ENCODE peak calls at places on chromosomes 5 and 9, in eight cellular contexts. R, N, A, I, Q, U, K and W are unnamed samples.
A peak's percentile ranks its signal among the peaks of the same experiment; 100 is the strongest.

GRCh38 chr5:103866169-103866568 is 303.6 kb upstream of the NUDT12 start:
- DNase-seq in R (no peak), N (no peak), A (peak; percentile 40), I (no peak), Q (no peak), U (peak; percentile 50), K (no peak), W (no peak)

GRCh38 chr9:14096182-14096922 is 217.6 kb downstream of the NFIB start:
- DNase-seq in R (peak; percentile 90), N (no peak), A (peak; percentile 68), I (no peak), Q (peak; percentile 89), U (no peak), K (no peak), W (no peak)

GRCh38 chr5:55597014-55597981 is 62.5 kb upstream of the PLPP1 start:
- DNase-seq in R (peak; percentile 36), N (peak; percentile 86), A (peak; percentile 78), I (no peak), Q (peak; percentile 77), U (peak; percentile 61), K (peak; percentile 34), W (no peak)

GRCh38 chr5:150577378-150577777 is 63.1 kb upstream of the SYNPO start:
- DNase-seq in R (no peak), N (no peak), A (no peak), I (peak; percentile 37), Q (no peak), U (no peak), K (peak; percentile 13), W (no peak)

GRCh38 chr5:161600156-161600555 is 53.6 kb upstream of the GABRB2 start:
- DNase-seq in R (no peak), N (no peak), A (no peak), I (no peak), Q (no peak), U (no peak), K (no peak), W (no peak)

GRCh38 chr5:137206030-137206715 is 293.0 kb downstream of the SPOCK1 start:
- DNase-seq in R (no peak), N (no peak), A (no peak), I (no peak), Q (peak; percentile 13), U (no peak), K (no peak), W (peak; percentile 39)

GRCh38 chr5:42840279-42840678 is 28.6 kb upstream of the SELENOP start:
- DNase-seq in R (peak; percentile 59), N (peak; percentile 72), A (peak; percentile 99), I (peak; percentile 72), Q (peak; percentile 93), U (no peak), K (peak; percentile 79), W (peak; percentile 76)

GRCh38 chr9:69168709-69169217 is 5.3 kb upstream of the TJP2 start:
- DNase-seq in R (no peak), N (no peak), A (peak; percentile 86), I (no peak), Q (peak; percentile 81), U (peak; percentile 82), K (no peak), W (no peak)

GRCh38 chr5:15440434-15440833 is 59.5 kb upstream of the FBXL7 start:
- DNase-seq in R (no peak), N (no peak), A (no peak), I (no peak), Q (peak; percentile 36), U (no peak), K (no peak), W (no peak)

GRCh38 chr9:121279841-121280388 is 12.0 kb downstream of the GSN start:
- DNase-seq in R (no peak), N (no peak), A (no peak), I (no peak), Q (no peak), U (no peak), K (no peak), W (no peak)

GRCh38 chr5:92519717-92520632 is 1061.0 kb downstream of the NR2F1-AS1 start:
- DNase-seq in R (no peak), N (peak; percentile 21), A (peak; percentile 40), I (no peak), Q (peak; percentile 21), U (peak; percentile 23), K (no peak), W (no peak)

GRCh38 chr9:133113928-133114351 is 7.1 kb downstream of the RALGDS start:
- DNase-seq in R (no peak), N (no peak), A (no peak), I (no peak), Q (no peak), U (no peak), K (peak; percentile 49), W (no peak)

GRCh38 chr9:37761511-37761910 is 7.9 kb downstream of the TRMT10B start:
- DNase-seq in R (peak; percentile 72), N (peak; percentile 62), A (peak; percentile 19), I (no peak), Q (peak; percentile 60), U (no peak), K (no peak), W (peak; percentile 39)

GRCh38 chr5:39178171-39178570 is 41.2 kb downstream of the FYB1 start:
- DNase-seq in R (peak; percentile 33), N (peak; percentile 35), A (peak; percentile 6), I (no peak), Q (peak; percentile 34), U (peak; percentile 79), K (no peak), W (peak; percentile 98)

GRCh38 chr5:94613583-94613982 is 4.8 kb downstream of the KIAA0825 start:
- DNase-seq in R (peak; percentile 21), N (no peak), A (peak; percentile 31), I (no peak), Q (peak; percentile 30), U (peak; percentile 16), K (no peak), W (no peak)

GRCh38 chr5:165187815-165188214 is 1682.4 kb downstream of the MAT2B start:
- DNase-seq in R (no peak), N (no peak), A (no peak), I (no peak), Q (no peak), U (no peak), K (no peak), W (no peak)

GRCh38 chr5:122392844-122393243 is 80.8 kb downstream of the SNCAIP start:
- DNase-seq in R (no peak), N (peak; percentile 32), A (peak; percentile 95), I (no peak), Q (peak; percentile 58), U (peak; percentile 2), K (no peak), W (peak; percentile 72)

GRCh38 chr9:127741831-127742434 is 6.8 kb upstream of the TOR2A start:
- DNase-seq in R (no peak), N (peak; percentile 60), A (peak; percentile 19), I (no peak), Q (no peak), U (no peak), K (peak; percentile 81), W (no peak)

GRCh38 chr9:127738666-127739065 is 3.6 kb upstream of the TOR2A start:
- DNase-seq in R (no peak), N (no peak), A (no peak), I (no peak), Q (no peak), U (no peak), K (no peak), W (no peak)

GRCh38 chr9:127744407-127745110 is 9.5 kb upstream of the TOR2A start:
- DNase-seq in R (no peak), N (no peak), A (no peak), I (no peak), Q (no peak), U (no peak), K (no peak), W (no peak)

GRCh38 chr9:127739614-127740322 is 4.7 kb upstream of the TOR2A start:
- DNase-seq in R (no peak), N (no peak), A (no peak), I (no peak), Q (no peak), U (no peak), K (no peak), W (no peak)

GRCh38 chr9:127742435-127743088 is 7.5 kb upstream of the TOR2A start:
- DNase-seq in R (no peak), N (peak; percentile 81), A (peak; percentile 48), I (no peak), Q (peak; percentile 44), U (no peak), K (peak; percentile 74), W (no peak)
- H3K4me3 ChIP-seq in R (peak overlapping the region; percentile 53), N (peak overlapping the region; percentile 51), A (no peak overlapping the region), I (no peak overlapping the region), Q (no peak overlapping the region), U (no peak overlapping the region), K (peak overlapping the region; percentile 4), W (peak overlapping the region; percentile 21)

GRCh38 chr9:4679268-4680177 is at the start of gene CDC37L1:
- DNase-seq in R (peak; percentile 95), N (peak; percentile 94), A (peak; percentile 97), I (peak; percentile 99), Q (peak; percentile 97), U (peak; percentile 93), K (peak; percentile 99), W (peak; percentile 76)
- TF ChIP-seq CTCF in R (peak; percentile 71), N (peak; percentile 48), A (peak; percentile 51), I (peak; percentile 84), Q (peak; percentile 46), U (peak; percentile 45), K (peak; percentile 85), W (peak; percentile 61)

GRCh38 chr9:35749515-35750255 is 598 bp downstream of the RGP1 start:
- DNase-seq in R (no peak), N (no peak), A (no peak), I (no peak), Q (no peak), U (peak; percentile 19), K (no peak), W (no peak)
- H3K4me3 ChIP-seq in R (peak overlapping the region; percentile 85), N (peak overlapping the region; percentile 88), A (peak overlapping the region; percentile 84), I (peak overlapping the region; percentile 62), Q (peak overlapping the region; percentile 94), U (peak overlapping the region; percentile 95), K (peak overlapping the region; percentile 80), W (peak overlapping the region; percentile 99)

GRCh38 chr5:179793470-179794139 is at the start of gene LTC4S:
- DNase-seq in R (no peak), N (no peak), A (peak; percentile 69), I (peak; percentile 90), Q (peak; percentile 80), U (no peak), K (peak; percentile 86), W (no peak)

GRCh38 chr5:179795049-179795862 is 1.5 kb downstream of the LTC4S start:
- DNase-seq in R (no peak), N (no peak), A (no peak), I (peak; percentile 73), Q (no peak), U (peak; percentile 47), K (peak; percentile 55), W (no peak)

GRCh38 chr5:179794171-179794570 is 385 bp downstream of the LTC4S start:
- DNase-seq in R (no peak), N (no peak), A (no peak), I (peak; percentile 68), Q (no peak), U (no peak), K (peak; percentile 44), W (no peak)

GRCh38 chr5:179795863-179796833 is 2.4 kb downstream of the LTC4S start:
- DNase-seq in R (peak; percentile 37), N (peak; percentile 86), A (peak; percentile 78), I (peak; percentile 89), Q (peak; percentile 83), U (peak; percentile 74), K (peak; percentile 82), W (no peak)

DNA sequence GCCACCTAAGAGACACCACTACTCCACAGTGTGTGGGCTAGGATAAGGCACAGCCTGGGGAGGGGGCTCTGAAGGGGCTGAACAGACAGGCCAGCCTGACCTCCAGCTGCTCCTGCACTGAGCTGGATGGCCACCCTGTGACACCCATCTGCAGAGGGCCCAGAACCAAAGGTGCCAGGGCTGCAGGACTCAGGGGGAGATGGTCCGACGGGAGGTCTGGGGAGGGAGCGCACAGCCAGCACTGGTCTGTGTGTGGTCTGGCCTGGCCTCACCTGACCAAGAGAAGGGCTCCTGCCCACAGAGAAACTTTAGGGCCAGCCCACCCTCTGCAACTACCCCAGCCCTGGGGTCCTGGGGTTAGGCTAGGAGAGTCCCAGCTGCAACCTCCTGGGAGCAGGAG is 789 bp downstream of the LTC4S start:
- DNase-seq in R (no peak), N (no peak), A (no peak), I (peak; percentile 64), Q (no peak), U (no peak), K (peak; percentile 33), W (no peak)
- TF ChIP-seq CTCF in R (no peak), N (no peak), A (no peak), I (no peak), Q (no peak), U (no peak), K (no peak), W (no peak)